ENCODE peak calls at places on chromosomes 7 and 10, in eight cellular contexts. A is dermis blood vessel endothelial cell, B is IMR-90, R is lung microvascular endothelial cell, L is NCI-H1048, H is AG04450, K is GM13977, D is endothelial cell. Y is an unnamed sample.

GRCh38 chr10:78960316-78960800 is 108.4 kb upstream of the ZMIZ1 start:
- DNase-seq in B (peak; percentile 90), K (no peak), D (no peak), R (peak; percentile 51), A (peak; percentile 90), H (no peak), L (no peak), Y (no peak)

GRCh38 chr7:954330-955238 is at the start of gene ADAP1:
- DNase-seq in R (peak; percentile 78), A (peak; percentile 72), L (no peak), H (no peak), D (peak; percentile 68), K (peak; percentile 90), B (peak; percentile 47), Y (no peak)

GRCh38 chr7:95687759-95688343 is 84.5 kb upstream of the DYNC1I1 start:
- DNase-seq in A (peak; percentile 45), H (no peak), K (no peak), R (peak; percentile 45), L (no peak), B (peak; percentile 26), D (peak; percentile 40), Y (no peak)

GRCh38 chr10:78137147-78137546 is 103.5 kb downstream of the RPS24 start:
- DNase-seq in H (no peak), D (no peak), A (no peak), K (no peak), B (no peak), R (no peak), L (no peak), Y (no peak)

GRCh38 chr7:152436279-152437147 is 710 bp upstream of the KMT2C start:
- DNase-seq in H (peak; percentile 68), K (peak; percentile 95), B (peak; percentile 89), L (peak; percentile 63), R (peak; percentile 96), D (peak; percentile 98), A (peak; percentile 96), Y (peak; percentile 66)

GRCh38 chr10:92567952-92568600 is 5.8 kb downstream of the IDE start:
- DNase-seq in H (no peak), L (no peak), A (peak; percentile 64), D (no peak), R (no peak), K (peak; percentile 55), B (peak; percentile 72), Y (no peak)

GRCh38 chr7:42661312-42661711 is 250.6 kb downstream of the C7orf25 start:
- DNase-seq in B (no peak), A (peak; percentile 26), R (no peak), D (no peak), L (no peak), H (no peak), K (no peak), Y (no peak)

GRCh38 chr10:47246409-47247189 is 53.4 kb upstream of the GDF10 start:
- DNase-seq in R (no peak), K (no peak), B (no peak), H (no peak), A (no peak), D (no peak), L (no peak), Y (no peak)

GRCh38 chr10:60254776-60255175 is 134.9 kb downstream of the ANK3 start:
- DNase-seq in L (no peak), K (no peak), B (no peak), D (no peak), A (no peak), R (no peak), H (no peak), Y (no peak)

GRCh38 chr7:94452257-94452656 is 57.4 kb upstream of the CASD1 start:
- DNase-seq in B (peak; percentile 5), K (no peak), R (no peak), D (no peak), A (no peak), H (no peak), L (no peak), Y (no peak)

GRCh38 chr10:122849090-122849489 is 3.4 kb upstream of the CUZD1 start:
- DNase-seq in B (no peak), K (no peak), A (no peak), L (no peak), D (no peak), R (no peak), H (no peak), Y (no peak)

GRCh38 chr7:158419238-158419785 is 168.3 kb downstream of the PTPRN2 start:
- DNase-seq in L (no peak), D (no peak), A (no peak), R (no peak), K (no peak), B (no peak), H (no peak), Y (no peak)

GRCh38 chr10:89085153-89085552 is 94.6 kb downstream of the FAS start:
- DNase-seq in A (peak; percentile 7), L (no peak), B (no peak), D (no peak), R (no peak), K (no peak), H (no peak), Y (no peak)

GRCh38 chr10:48399056-48399541 is 92.6 kb downstream of the MAPK8 start:
- DNase-seq in H (no peak), L (no peak), B (no peak), D (no peak), K (no peak), R (no peak), A (no peak), Y (no peak)

GRCh38 chr10:132281915-132282666 is 25.7 kb downstream of the STK32C start:
- DNase-seq in K (no peak), R (no peak), H (no peak), A (no peak), B (no peak), D (no peak), L (no peak), Y (no peak)

GRCh38 chr10:48649349-48649944 is 35.2 kb upstream of the WDFY4 start:
- DNase-seq in K (no peak), H (no peak), D (no peak), A (no peak), L (no peak), B (no peak), R (no peak), Y (no peak)

GRCh38 chr10:124602646-124603365 is 141.2 kb downstream of the LHPP start:
- DNase-seq in L (no peak), B (no peak), H (no peak), K (no peak), R (no peak), D (no peak), A (no peak), Y (no peak)

GRCh38 chr10:46237815-46238510 is 48.8 kb upstream of the ANTXRL start:
- DNase-seq in H (no peak), D (no peak), R (no peak), A (no peak), B (peak; percentile 49), K (no peak), L (no peak), Y (no peak)

GRCh38 chr7:26008428-26008827 is 143.6 kb upstream of the NFE2L3 start:
- DNase-seq in K (no peak), D (no peak), B (no peak), H (no peak), R (no peak), A (no peak), L (no peak), Y (no peak)

GRCh38 chr7:22980422-22980821 is 33.5 kb downstream of the HYCC1 start:
- DNase-seq in L (no peak), A (peak; percentile 55), H (peak; percentile 30), B (peak; percentile 84), K (no peak), D (no peak), R (no peak), Y (no peak)

GRCh38 chr7:134553976-134554375 is 5.1 kb downstream of the AKR1B15 start:
- DNase-seq in H (no peak), A (peak; percentile 11), K (peak; percentile 11), R (no peak), L (no peak), B (peak; percentile 5), D (no peak), Y (no peak)

GRCh38 chr7:139909379-139910050 is 80.5 kb downstream of the TBXAS1 start:
- DNase-seq in A (no peak), D (no peak), H (no peak), R (no peak), L (no peak), B (peak; percentile 77), K (no peak), Y (no peak)

GRCh38 chr7:156222611-156223010 is 410.3 kb upstream of the SHH start:
- DNase-seq in R (no peak), K (no peak), H (no peak), D (no peak), B (no peak), A (no peak), L (no peak), Y (no peak)

GRCh38 chr10:11713963-11714362 is 28.2 kb upstream of the ECHDC3 start:
- DNase-seq in L (no peak), A (no peak), K (no peak), H (no peak), R (no peak), D (no peak), B (no peak), Y (no peak)

GRCh38 chr7:118352854-118353453 is 128.4 kb downstream of the ANKRD7 start:
- DNase-seq in D (no peak), R (no peak), B (no peak), K (peak; percentile 10), A (no peak), H (no peak), L (no peak), Y (no peak)

GRCh38 chr10:133027480-133027879 is 60.2 kb upstream of the ADGRA1 start:
- DNase-seq in L (no peak), B (no peak), R (no peak), A (no peak), K (no peak), H (no peak), D (no peak), Y (no peak)

GRCh38 chr7:25779002-25779546 is 372.9 kb upstream of the NFE2L3 start:
- DNase-seq in K (no peak), A (no peak), H (no peak), R (no peak), L (no peak), D (no peak), B (no peak), Y (no peak)

GRCh38 chr7:5495581-5496375 is 72.1 kb upstream of the TNRC18 start:
- DNase-seq in R (no peak), L (no peak), K (no peak), B (no peak), A (no peak), D (no peak), H (no peak), Y (no peak)

GRCh38 chr7:102044984-102045673 is 227.7 kb downstream of the CUX1 start:
- DNase-seq in D (no peak), B (peak; percentile 93), K (no peak), R (peak; percentile 70), L (no peak), H (peak; percentile 84), A (peak; percentile 62), Y (peak; percentile 66)

GRCh38 chr10:118584181-118584954 is 11.1 kb downstream of the PRLHR start:
- DNase-seq in R (peak; percentile 19), L (no peak), K (no peak), H (peak; percentile 7), D (no peak), A (peak; percentile 35), B (peak; percentile 70), Y (no peak)

GRCh38 chr10:13016413-13016812 is 14.9 kb upstream of the CCDC3 start:
- DNase-seq in D (no peak), B (peak; percentile 31), A (peak; percentile 21), K (no peak), H (no peak), R (no peak), L (no peak), Y (peak; percentile 26)

Y was measured in brain pericyte.